ENCODE peak calls at places on chromosomes 4 and X, in nine cellular contexts. One of them, this sample, is unnamed.
A peak's percentile ranks its signal among the peaks of the same experiment; 100 is the strongest.

GRCh38 chrX:66815227-66815626 is 176.3 kb upstream of the EDA2R start:
- DNase-seq in suprapubic skin: no peak
- DNase-seq in WERI-Rb-1: no peak
- DNase-seq in hepatocyte: no peak
- DNase-seq in cardiac fibroblast: no peak
- DNase-seq in AG09309: no peak
- DNase-seq in psoas muscle: no peak
- DNase-seq in heart right ventricle: no peak
- DNase-seq in ascending aorta: no peak
- DNase-seq in this sample: no peak

GRCh38 chrX:41909068-41909467 is 14.3 kb downstream of the CASK start:
- DNase-seq in suprapubic skin: no peak
- DNase-seq in WERI-Rb-1: no peak
- DNase-seq in hepatocyte: no peak
- DNase-seq in cardiac fibroblast: no peak
- DNase-seq in AG09309: no peak
- DNase-seq in psoas muscle: no peak
- DNase-seq in heart right ventricle: no peak
- DNase-seq in ascending aorta: no peak
- DNase-seq in this sample: no peak

GRCh38 chr4:84582988-84583870 is at the start of gene CDS1:
- DNase-seq in suprapubic skin: peak; percentile 80
- DNase-seq in WERI-Rb-1: peak; percentile 44
- DNase-seq in hepatocyte: peak; percentile 71
- DNase-seq in cardiac fibroblast: no peak
- DNase-seq in AG09309: no peak
- DNase-seq in psoas muscle: peak; percentile 43
- DNase-seq in heart right ventricle: peak; percentile 31
- DNase-seq in ascending aorta: no peak
- DNase-seq in this sample: peak; percentile 69

GRCh38 chrX:109918753-109919152 is 84.2 kb upstream of the TMEM164 start:
- DNase-seq in suprapubic skin: no peak
- DNase-seq in WERI-Rb-1: no peak
- DNase-seq in hepatocyte: no peak
- DNase-seq in cardiac fibroblast: no peak
- DNase-seq in AG09309: no peak
- DNase-seq in psoas muscle: no peak
- DNase-seq in heart right ventricle: no peak
- DNase-seq in ascending aorta: no peak
- DNase-seq in this sample: no peak

GRCh38 chr4:27366424-27366823 is 505.8 kb downstream of the STIM2 start:
- DNase-seq in suprapubic skin: no peak
- DNase-seq in WERI-Rb-1: no peak
- DNase-seq in hepatocyte: no peak
- DNase-seq in cardiac fibroblast: peak; percentile 61
- DNase-seq in AG09309: peak; percentile 84
- DNase-seq in psoas muscle: no peak
- DNase-seq in heart right ventricle: no peak
- DNase-seq in ascending aorta: no peak
- DNase-seq in this sample: no peak

GRCh38 chrX:71540801-71541545 is 8.1 kb downstream of the OGT start:
- DNase-seq in suprapubic skin: no peak
- DNase-seq in WERI-Rb-1: no peak
- DNase-seq in hepatocyte: no peak
- DNase-seq in cardiac fibroblast: no peak
- DNase-seq in AG09309: no peak
- DNase-seq in psoas muscle: no peak
- DNase-seq in heart right ventricle: no peak
- DNase-seq in ascending aorta: no peak
- DNase-seq in this sample: no peak

GRCh38 chrX:115266300-115266699 is 23.2 kb upstream of the LUZP4 start:
- DNase-seq in suprapubic skin: no peak
- DNase-seq in WERI-Rb-1: no peak
- DNase-seq in hepatocyte: no peak
- DNase-seq in cardiac fibroblast: no peak
- DNase-seq in AG09309: no peak
- DNase-seq in psoas muscle: no peak
- DNase-seq in heart right ventricle: no peak
- DNase-seq in ascending aorta: no peak
- DNase-seq in this sample: no peak

GRCh38 chr4:6246170-6246634 is 23.4 kb upstream of the WFS1 start:
- DNase-seq in suprapubic skin: no peak
- DNase-seq in WERI-Rb-1: no peak
- DNase-seq in hepatocyte: no peak
- DNase-seq in cardiac fibroblast: no peak
- DNase-seq in AG09309: no peak
- DNase-seq in psoas muscle: peak; percentile 24
- DNase-seq in heart right ventricle: no peak
- DNase-seq in ascending aorta: no peak
- DNase-seq in this sample: no peak

GRCh38 chrX:152822383-152823086 is 8.0 kb downstream of the CETN2 start:
- DNase-seq in suprapubic skin: no peak
- DNase-seq in WERI-Rb-1: no peak
- DNase-seq in hepatocyte: no peak
- DNase-seq in cardiac fibroblast: no peak
- DNase-seq in AG09309: peak; percentile 18
- DNase-seq in psoas muscle: no peak
- DNase-seq in heart right ventricle: no peak
- DNase-seq in ascending aorta: no peak
- DNase-seq in this sample: no peak

GRCh38 chr4:91448668-91449330 is 855.0 kb upstream of the GRID2 start:
- DNase-seq in suprapubic skin: no peak
- DNase-seq in WERI-Rb-1: no peak
- DNase-seq in hepatocyte: peak; percentile 23
- DNase-seq in cardiac fibroblast: peak; percentile 8
- DNase-seq in AG09309: no peak
- DNase-seq in psoas muscle: no peak
- DNase-seq in heart right ventricle: no peak
- DNase-seq in ascending aorta: no peak
- DNase-seq in this sample: no peak

GRCh38 chrX:55778322-55778721 is 60.8 kb downstream of the RRAGB start:
- DNase-seq in suprapubic skin: no peak
- DNase-seq in WERI-Rb-1: no peak
- DNase-seq in hepatocyte: no peak
- DNase-seq in cardiac fibroblast: no peak
- DNase-seq in AG09309: peak; percentile 4
- DNase-seq in psoas muscle: no peak
- DNase-seq in heart right ventricle: no peak
- DNase-seq in ascending aorta: no peak
- DNase-seq in this sample: no peak

GRCh38 chr4:2935762-2936743 is 27.2 kb downstream of the NOP14 start:
- DNase-seq in suprapubic skin: peak; percentile 78
- DNase-seq in WERI-Rb-1: peak; percentile 81
- DNase-seq in hepatocyte: peak; percentile 47
- DNase-seq in cardiac fibroblast: peak; percentile 63
- DNase-seq in AG09309: no peak
- DNase-seq in psoas muscle: peak; percentile 50
- DNase-seq in heart right ventricle: no peak
- DNase-seq in ascending aorta: no peak
- DNase-seq in this sample: no peak

GRCh38 chr4:6527259-6527658 is 47.7 kb upstream of the MAN2B2 start:
- DNase-seq in suprapubic skin: no peak
- DNase-seq in WERI-Rb-1: no peak
- DNase-seq in hepatocyte: no peak
- DNase-seq in cardiac fibroblast: no peak
- DNase-seq in AG09309: no peak
- DNase-seq in psoas muscle: no peak
- DNase-seq in heart right ventricle: no peak
- DNase-seq in ascending aorta: no peak
- DNase-seq in this sample: no peak

GRCh38 chr4:5793514-5793913 is 82.5 kb downstream of the EVC start:
- DNase-seq in suprapubic skin: peak; percentile 53
- DNase-seq in WERI-Rb-1: no peak
- DNase-seq in hepatocyte: no peak
- DNase-seq in cardiac fibroblast: no peak
- DNase-seq in AG09309: no peak
- DNase-seq in psoas muscle: no peak
- DNase-seq in heart right ventricle: no peak
- DNase-seq in ascending aorta: no peak
- DNase-seq in this sample: no peak

DNA sequence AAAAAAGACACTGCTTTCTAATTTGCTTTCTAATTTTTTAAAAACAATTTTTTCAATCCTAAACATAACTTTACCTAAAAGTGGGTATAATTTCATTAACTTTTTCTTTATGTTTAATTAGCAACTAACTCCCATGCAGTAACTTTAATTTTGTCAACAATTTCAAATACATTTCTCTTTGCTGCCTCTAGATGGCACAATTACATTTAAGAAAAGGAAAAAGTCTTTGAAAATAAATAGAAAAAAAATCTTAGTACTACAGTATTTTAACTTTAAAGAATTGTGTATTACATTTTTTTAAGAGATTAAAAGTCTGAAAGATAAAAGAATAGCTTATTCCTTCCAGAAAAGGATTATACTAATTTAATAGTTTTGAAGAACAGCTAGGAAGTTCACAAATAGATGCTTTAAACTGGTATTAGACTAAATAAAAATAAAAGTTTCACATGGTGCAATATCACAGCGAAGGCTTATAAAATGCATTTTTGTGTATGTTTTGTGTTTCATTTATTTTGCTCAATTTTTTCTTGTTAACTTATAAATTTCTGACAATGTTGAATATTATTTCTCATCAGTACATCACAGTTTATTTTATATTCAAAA is 105.1 kb downstream of the ADGRA3 start:
- DNase-seq in suprapubic skin: no peak
- DNase-seq in WERI-Rb-1: no peak
- DNase-seq in hepatocyte: peak; percentile 26
- DNase-seq in cardiac fibroblast: peak; percentile 41
- DNase-seq in AG09309: no peak
- DNase-seq in psoas muscle: no peak
- DNase-seq in heart right ventricle: no peak
- DNase-seq in ascending aorta: no peak
- DNase-seq in this sample: no peak
- TF ChIP-seq CTCF in suprapubic skin: peak; percentile 46
- TF ChIP-seq CTCF in WERI-Rb-1: no peak
- TF ChIP-seq CTCF in hepatocyte: peak; percentile 84
- TF ChIP-seq CTCF in cardiac fibroblast: peak; percentile 28
- TF ChIP-seq CTCF in AG09309: peak; percentile 35
- TF ChIP-seq CTCF in psoas muscle: peak; percentile 63
- TF ChIP-seq CTCF in heart right ventricle: peak; percentile 59
- TF ChIP-seq CTCF in ascending aorta: peak; percentile 56
- TF ChIP-seq CTCF in this sample: peak; percentile 86

GRCh38 chr4:167020410-167020809 is 213.9 kb downstream of the SPOCK3 start:
- DNase-seq in suprapubic skin: no peak
- DNase-seq in WERI-Rb-1: peak; percentile 61
- DNase-seq in hepatocyte: peak; percentile 10
- DNase-seq in cardiac fibroblast: peak; percentile 23
- DNase-seq in AG09309: no peak
- DNase-seq in psoas muscle: no peak
- DNase-seq in heart right ventricle: no peak
- DNase-seq in ascending aorta: no peak
- DNase-seq in this sample: no peak
- TF ChIP-seq CTCF in suprapubic skin: no peak
- TF ChIP-seq CTCF in WERI-Rb-1: peak; percentile 71
- TF ChIP-seq CTCF in hepatocyte: peak; percentile 10
- TF ChIP-seq CTCF in cardiac fibroblast: peak; percentile 43
- TF ChIP-seq CTCF in AG09309: no peak
- TF ChIP-seq CTCF in psoas muscle: no peak
- TF ChIP-seq CTCF in heart right ventricle: no peak
- TF ChIP-seq CTCF in ascending aorta: no peak
- TF ChIP-seq CTCF in this sample: peak; percentile 50

GRCh38 chrX:74422576-74423288 is 1.4 kb downstream of the SLC16A2 start:
- DNase-seq in suprapubic skin: peak; percentile 80
- DNase-seq in WERI-Rb-1: peak; percentile 59
- DNase-seq in hepatocyte: peak; percentile 74
- DNase-seq in cardiac fibroblast: peak; percentile 48
- DNase-seq in AG09309: peak; percentile 14
- DNase-seq in psoas muscle: peak; percentile 76
- DNase-seq in heart right ventricle: peak; percentile 68
- DNase-seq in ascending aorta: no peak
- DNase-seq in this sample: peak; percentile 75
- TF ChIP-seq CTCF in suprapubic skin: no peak
- TF ChIP-seq CTCF in WERI-Rb-1: peak; percentile 66
- TF ChIP-seq CTCF in hepatocyte: peak; percentile 25
- TF ChIP-seq CTCF in cardiac fibroblast: no peak
- TF ChIP-seq CTCF in AG09309: peak; percentile 30
- TF ChIP-seq CTCF in psoas muscle: no peak
- TF ChIP-seq CTCF in heart right ventricle: no peak
- TF ChIP-seq CTCF in ascending aorta: no peak
- TF ChIP-seq CTCF in this sample: peak; percentile 42

GRCh38 chrX:132815643-132816042 is 142.8 kb downstream of the HS6ST2 start:
- DNase-seq in suprapubic skin: no peak
- DNase-seq in WERI-Rb-1: no peak
- DNase-seq in hepatocyte: no peak
- DNase-seq in cardiac fibroblast: no peak
- DNase-seq in AG09309: no peak
- DNase-seq in psoas muscle: no peak
- DNase-seq in heart right ventricle: no peak
- DNase-seq in ascending aorta: no peak
- DNase-seq in this sample: no peak

GRCh38 chrX:132809581-132809980 is 148.8 kb downstream of the HS6ST2 start:
- DNase-seq in suprapubic skin: no peak
- DNase-seq in WERI-Rb-1: no peak
- DNase-seq in hepatocyte: no peak
- DNase-seq in cardiac fibroblast: peak; percentile 10
- DNase-seq in AG09309: no peak
- DNase-seq in psoas muscle: no peak
- DNase-seq in heart right ventricle: no peak
- DNase-seq in ascending aorta: no peak
- DNase-seq in this sample: no peak

GRCh38 chrX:132810488-132810887 is 147.9 kb downstream of the HS6ST2 start:
- DNase-seq in suprapubic skin: no peak
- DNase-seq in WERI-Rb-1: no peak
- DNase-seq in hepatocyte: no peak
- DNase-seq in cardiac fibroblast: no peak
- DNase-seq in AG09309: no peak
- DNase-seq in psoas muscle: no peak
- DNase-seq in heart right ventricle: no peak
- DNase-seq in ascending aorta: no peak
- DNase-seq in this sample: no peak

GRCh38 chrX:132807411-132808030 is 150.9 kb downstream of the HS6ST2 start:
- DNase-seq in suprapubic skin: no peak
- DNase-seq in WERI-Rb-1: no peak
- DNase-seq in hepatocyte: no peak
- DNase-seq in cardiac fibroblast: no peak
- DNase-seq in AG09309: no peak
- DNase-seq in psoas muscle: no peak
- DNase-seq in heart right ventricle: no peak
- DNase-seq in ascending aorta: no peak
- DNase-seq in this sample: no peak

DNA sequence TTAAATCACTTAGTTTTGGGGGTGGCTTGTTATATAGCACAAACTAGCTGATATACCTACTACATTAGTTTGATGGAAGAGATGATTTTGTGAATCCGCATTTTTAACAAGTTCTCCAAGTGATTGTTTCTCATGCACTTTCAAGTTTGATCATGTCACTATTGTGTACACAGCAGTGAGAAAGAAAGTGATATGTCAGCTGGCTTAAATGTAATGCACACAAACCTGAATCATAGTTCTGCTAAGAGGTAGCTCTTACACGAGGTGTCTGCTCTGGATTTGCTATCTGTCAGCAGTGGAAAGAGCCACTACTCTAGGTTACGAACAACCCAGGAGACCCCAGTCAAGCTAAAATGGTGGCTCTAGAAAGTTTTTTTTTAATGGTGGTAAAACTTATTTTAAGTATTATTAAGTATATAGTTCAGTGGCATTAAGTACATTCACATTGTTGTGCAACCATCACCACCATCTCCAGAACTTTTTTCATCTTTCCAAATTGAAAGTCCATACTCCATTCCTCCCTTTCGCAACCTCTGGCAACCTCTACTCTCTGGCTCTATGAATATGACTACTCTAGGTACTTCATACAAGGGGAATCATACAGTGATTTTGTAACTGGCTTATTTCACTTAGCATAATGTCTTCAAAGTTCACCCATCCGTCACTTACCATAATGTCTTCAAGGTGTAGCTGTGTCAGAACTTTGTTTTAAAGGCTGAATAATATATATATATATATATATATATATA is 147.3 kb downstream of the HS6ST2 start:
- DNase-seq in suprapubic skin: no peak
- DNase-seq in WERI-Rb-1: no peak
- DNase-seq in hepatocyte: no peak
- DNase-seq in cardiac fibroblast: no peak
- DNase-seq in AG09309: no peak
- DNase-seq in psoas muscle: no peak
- DNase-seq in heart right ventricle: no peak
- DNase-seq in ascending aorta: no peak
- DNase-seq in this sample: no peak
- TF ChIP-seq CTCF in suprapubic skin: no peak
- TF ChIP-seq CTCF in WERI-Rb-1: no peak
- TF ChIP-seq CTCF in hepatocyte: no peak
- TF ChIP-seq CTCF in cardiac fibroblast: no peak
- TF ChIP-seq CTCF in AG09309: no peak
- TF ChIP-seq CTCF in psoas muscle: no peak
- TF ChIP-seq CTCF in heart right ventricle: no peak
- TF ChIP-seq CTCF in ascending aorta: no peak
- TF ChIP-seq CTCF in this sample: no peak